ENCODE peak calls at places on chromosomes 6 and 20, in five cellular contexts. B is fibroblast of pulmonary artery, N is AG04450, M is tibial nerve, S is body of pancreas. U is an unnamed sample.
A peak's percentile ranks its signal among the peaks of the same experiment; 100 is the strongest.

GRCh38 chr20:53827996-53828672 is 234.5 kb upstream of the ZNF217 start:
- DNase-seq in B (peak; percentile 100), N (peak; percentile 88), M (peak; percentile 53), S (peak; percentile 70), U (peak; percentile 93)

GRCh38 chr6:46994933-46995332 is 47.2 kb downstream of the ADGRF1 start:
- DNase-seq in B (no peak), N (no peak), M (no peak), S (no peak), U (no peak)

GRCh38 chr6:166514196-166514595 is 72.3 kb downstream of the RAMACL start:
- DNase-seq in B (no peak), N (no peak), M (no peak), S (no peak), U (no peak)

GRCh38 chr6:134826889-134827737 is 122.8 kb downstream of the ALDH8A1 start:
- DNase-seq in B (peak; percentile 98), N (peak; percentile 50), M (peak; percentile 79), S (peak; percentile 70), U (peak; percentile 94)

GRCh38 chr20:47051936-47052566 is 157.4 kb downstream of the EYA2 start:
- DNase-seq in B (no peak), N (no peak), M (no peak), S (no peak), U (no peak)

GRCh38 chr6:63272397-63272796 is 47.4 kb downstream of the LGSN start:
- DNase-seq in B (peak; percentile 42), N (no peak), M (no peak), S (no peak), U (no peak)

GRCh38 chr6:21348462-21349195 is 244.9 kb upstream of the SOX4 start:
- DNase-seq in B (peak; percentile 45), N (peak; percentile 23), M (no peak), S (no peak), U (no peak)

GRCh38 chr6:121627761-121628160 is 192.3 kb downstream of the GJA1 start:
- DNase-seq in B (no peak), N (no peak), M (no peak), S (no peak), U (no peak)

GRCh38 chr20:48422242-48422960 is 405.4 kb downstream of the PREX1 start:
- DNase-seq in B (no peak), N (no peak), M (no peak), S (no peak), U (no peak)

GRCh38 chr20:33191484-33191883 is 23.5 kb downstream of the BPIFA2 start:
- DNase-seq in B (no peak), N (no peak), M (no peak), S (no peak), U (no peak)

GRCh38 chr6:125913864-125914351 is 42.7 kb upstream of the HINT3 start:
- DNase-seq in B (peak; percentile 92), N (peak; percentile 94), M (no peak), S (no peak), U (peak; percentile 95)

GRCh38 chr6:44264154-44265002 is 973 bp downstream of the NFKBIE start:
- DNase-seq in B (no peak), N (no peak), M (no peak), S (peak; percentile 53), U (no peak)

GRCh38 chr20:61861054-61861841 is 204.4 kb downstream of the TAF4 start:
- DNase-seq in B (no peak), N (no peak), M (no peak), S (no peak), U (no peak)

GRCh38 chr6:11586574-11586973 is 49.0 kb downstream of the TMEM170B start:
- DNase-seq in B (peak; percentile 80), N (peak; percentile 77), M (no peak), S (no peak), U (peak; percentile 90)

GRCh38 chr6:95280690-95281273 is 296.6 kb upstream of the MANEA start:
- DNase-seq in B (peak; percentile 1), N (no peak), M (peak; percentile 8), S (peak; percentile 8), U (no peak)

GRCh38 chr6:85864453-85865401 is 222.0 kb upstream of the SYNCRIP start:
- DNase-seq in B (peak; percentile 38), N (no peak), M (no peak), S (peak; percentile 66), U (no peak)

GRCh38 chr6:13281630-13282156 is 46.6 kb downstream of the TBC1D7 start:
- DNase-seq in B (no peak), N (no peak), M (no peak), S (no peak), U (no peak)

GRCh38 chr20:259991-260390 is 2.5 kb downstream of the DEFB132 start:
- DNase-seq in B (no peak), N (no peak), M (no peak), S (no peak), U (no peak)

GRCh38 chr20:16864069-16864468 is 115.9 kb downstream of the OTOR start:
- DNase-seq in B (peak; percentile 1), N (no peak), M (no peak), S (no peak), U (no peak)

GRCh38 chr6:149948011-149948410 is 6.2 kb downstream of the ULBP2 start:
- DNase-seq in B (no peak), N (no peak), M (no peak), S (no peak), U (no peak)

GRCh38 chr20:5843054-5843731 is 93.0 kb downstream of the SHLD1 start:
- DNase-seq in B (no peak), N (no peak), M (no peak), S (no peak), U (no peak)

GRCh38 chr6:55512904-55513303 is 66.1 kb downstream of the HMGCLL1 start:
- DNase-seq in B (no peak), N (no peak), M (no peak), S (no peak), U (no peak)

GRCh38 chr6:41519748-41520699 is 26.2 kb upstream of the FOXP4 start:
- DNase-seq in B (no peak), N (no peak), M (no peak), S (peak; percentile 29), U (no peak)

GRCh38 chr6:14397518-14397901 is 279.9 kb downstream of the CD83 start:
- DNase-seq in B (no peak), N (no peak), M (no peak), S (no peak), U (no peak)
- TF ChIP-seq CTCF in B (no peak), N (no peak), M (no peak), S (no peak), U (no peak)

DNA sequence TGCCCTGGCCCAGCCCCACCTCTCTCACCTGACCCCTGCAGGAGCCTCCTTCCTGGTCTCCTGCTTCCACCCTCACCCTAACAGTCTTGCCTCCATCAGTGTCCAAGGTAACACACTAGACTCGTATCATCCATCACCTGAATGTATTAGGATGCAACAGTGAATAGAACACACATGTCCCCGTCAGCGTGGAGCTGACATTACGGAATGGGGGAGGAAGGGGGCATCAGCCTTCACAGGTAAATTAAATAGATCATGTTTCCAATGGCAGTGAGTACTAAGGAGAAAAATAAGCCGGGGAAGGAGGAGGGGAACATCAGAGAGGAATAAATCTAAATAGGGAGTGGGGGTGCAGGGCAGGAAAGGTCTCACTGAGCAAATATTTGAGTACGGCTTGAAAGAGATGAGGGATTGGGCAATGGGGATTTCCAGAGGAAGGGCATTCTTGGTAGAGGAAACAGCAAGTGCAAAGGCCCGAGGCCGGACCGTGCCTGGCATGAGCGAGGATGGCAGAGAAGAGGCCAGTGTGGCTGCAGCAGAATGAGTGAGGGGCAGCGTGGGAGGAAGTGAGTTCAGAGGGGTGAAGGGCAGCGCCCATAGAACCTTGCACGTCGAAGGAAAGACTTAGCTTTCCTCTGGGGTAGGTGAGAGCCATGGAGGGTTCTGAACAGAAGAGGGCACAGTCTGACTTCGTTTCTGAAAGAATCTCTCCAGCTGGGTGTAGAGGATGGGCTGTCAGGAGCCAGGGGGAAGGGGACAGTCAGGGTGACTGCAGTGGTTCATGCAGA is 110.1 kb upstream of the PTPN1 start:
- DNase-seq in B (peak; percentile 63), N (no peak), M (no peak), S (no peak), U (no peak)
- TF ChIP-seq CTCF in B (no peak), N (no peak), M (no peak), S (no peak), U (no peak)

DNA sequence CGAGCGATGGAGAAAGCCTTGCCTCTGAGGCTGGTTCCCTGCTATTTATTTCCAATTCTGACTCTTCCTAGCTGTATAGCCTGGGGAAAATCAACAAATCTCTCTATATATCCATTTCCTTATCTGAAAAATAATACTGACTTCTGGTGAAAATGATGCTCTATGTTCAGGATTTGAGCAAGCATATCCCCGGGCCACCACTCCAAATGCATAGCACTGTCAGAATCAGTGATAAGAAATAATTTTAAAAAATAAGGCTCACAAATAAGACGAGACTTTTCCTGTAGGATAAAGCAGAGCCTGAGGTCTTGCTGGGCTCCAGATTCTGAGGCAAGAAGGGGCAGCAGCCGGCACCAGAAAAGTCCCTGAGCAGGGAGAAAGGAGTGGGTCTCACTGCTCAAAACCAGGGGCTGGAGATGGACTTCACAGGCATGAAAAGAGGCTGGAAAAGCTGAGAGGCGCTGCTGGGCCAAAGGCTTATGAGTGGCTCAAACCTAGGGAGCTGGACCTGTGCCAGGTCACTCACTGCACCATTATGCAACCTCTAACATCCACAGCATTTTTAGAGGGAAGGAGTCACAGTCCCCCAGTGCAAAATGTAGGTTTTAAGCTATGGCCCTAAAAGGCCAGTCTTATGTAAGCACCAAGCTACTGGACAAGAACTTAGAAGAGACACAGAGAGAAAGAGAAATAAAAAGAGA is 48.1 kb upstream of the SLC17A4 start:
- DNase-seq in B (peak; percentile 41), N (no peak), M (peak; percentile 26), S (peak; percentile 62), U (no peak)
- TF ChIP-seq CTCF in B (no peak), N (no peak), M (no peak), S (no peak), U (no peak)

GRCh38 chr20:38650010-38650409 is 48.4 kb downstream of the ARHGAP40 start:
- DNase-seq in B (no peak), N (no peak), M (no peak), S (no peak), U (no peak)

GRCh38 chr20:38645980-38646858 is 44.6 kb downstream of the ARHGAP40 start:
- DNase-seq in B (peak; percentile 69), N (peak; percentile 16), M (peak; percentile 43), S (peak; percentile 70), U (no peak)

GRCh38 chr20:38651154-38651553 is 49.5 kb downstream of the ARHGAP40 start:
- DNase-seq in B (no peak), N (no peak), M (no peak), S (no peak), U (no peak)

GRCh38 chr20:38651562-38651961 is 50.0 kb downstream of the ARHGAP40 start:
- DNase-seq in B (no peak), N (no peak), M (no peak), S (no peak), U (no peak)

DNA sequence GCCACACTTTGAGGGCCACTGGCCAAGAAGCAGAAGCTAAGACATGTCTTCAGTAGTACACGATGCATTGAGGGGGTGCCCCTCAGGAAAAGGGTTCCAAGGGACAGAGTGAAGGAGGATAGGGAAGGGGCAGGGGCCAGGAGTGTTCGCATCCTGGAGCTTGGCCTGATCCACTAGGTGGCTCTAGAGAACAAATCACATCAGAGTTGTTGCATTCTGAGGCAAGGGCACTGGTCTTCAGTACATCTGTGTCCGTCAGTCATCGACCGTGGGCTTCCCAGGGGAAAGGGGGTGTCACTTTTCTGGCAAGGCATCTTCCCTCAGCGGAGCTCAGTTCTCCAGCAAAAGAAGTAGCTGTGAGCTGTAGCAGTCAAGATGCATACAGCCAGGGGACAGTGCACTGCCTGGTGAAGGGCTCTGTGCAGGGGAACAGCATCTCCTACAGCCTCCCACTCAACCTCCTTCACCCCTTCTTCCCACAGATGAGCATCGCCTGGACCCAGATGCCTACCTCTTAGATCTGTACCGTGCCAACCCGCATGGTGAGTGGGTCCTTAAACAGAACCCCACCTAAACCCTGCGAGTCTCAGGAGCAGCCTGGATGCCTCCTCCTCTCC is 47.8 kb downstream of the ARHGAP40 start:
- DNase-seq in B (peak; percentile 48), N (no peak), M (no peak), S (no peak), U (no peak)
- TF ChIP-seq CTCF in B (peak; percentile 59), N (peak; percentile 47), M (no peak), S (no peak), U (peak; percentile 57)

GRCh38 chr6:10510592-10511367 is 10.4 kb upstream of the GCNT2 start:
- DNase-seq in B (peak; percentile 25), N (no peak), M (no peak), S (peak; percentile 77), U (no peak)
- TF ChIP-seq CTCF in B (peak; percentile 44), N (peak; percentile 77), M (peak; percentile 13), S (peak; percentile 35), U (peak; percentile 56)

U was measured in AG04449.